ENCODE peak calls at places on chromosome 6, in five cellular contexts. O is astrocyte of the spinal cord; U is putamen; M is T-helper 17 cell; A is activated T-helper 2 cell treated with anti-CD3 and anti-CD28 coated beads, Interferon-gamma antibody, Interleukin-2, Interleukin-4, amounts not matched to agents 10 μg/mL and 5 μg/mL and 100 μg/mL, durations not matched to agents 14 hours and 24 hours and 36 hours. S is an unnamed sample.

GRCh38 chr6:141460743-141461484 is 671.8 kb upstream of the GJE1 start:
- DNase-seq in U (no peak), M (no peak), A (no peak), O (no peak), S (no peak)

GRCh38 chr6:26257272-26257671 is 107.7 kb upstream of the BTN3A2 start:
- DNase-seq in O (no peak), A (no peak), M (no peak), U (no peak), S (no peak)

GRCh38 chr6:30101939-30102700 is 10.8 kb downstream of the TRIM31 start:
- DNase-seq in O (peak; percentile 77), A (peak; percentile 62), U (peak; percentile 83), M (peak; percentile 63), S (peak; percentile 81)

GRCh38 chr6:68139130-68139529 is 496.0 kb upstream of the ADGRB3 start:
- DNase-seq in O (no peak), M (no peak), A (no peak), U (no peak), S (no peak)

GRCh38 chr6:44058617-44059358 is 68.5 kb downstream of the MRPL14 start:
- DNase-seq in O (peak; percentile 99), U (no peak), M (no peak), A (peak; percentile 20), S (peak; percentile 99)

GRCh38 chr6:128569737-128570438 is 49.5 kb upstream of the PTPRK start:
- DNase-seq in M (no peak), A (no peak), O (peak; percentile 81), U (no peak), S (peak; percentile 73)

GRCh38 chr6:106631356-106631755 is 2.0 kb downstream of the QRSL1 start:
- DNase-seq in U (no peak), A (no peak), M (no peak), O (no peak), S (peak; percentile 7)

GRCh38 chr6:79872986-79873385 is 74.4 kb downstream of the ELOVL4 start:
- DNase-seq in U (no peak), O (peak; percentile 31), A (no peak), M (no peak), S (peak; percentile 71)

GRCh38 chr6:167115054-167115453 is 7.8 kb upstream of the CCR6 start:
- DNase-seq in U (no peak), M (no peak), O (no peak), A (no peak), S (no peak)

GRCh38 chr6:10146723-10147451 is 268.0 kb downstream of the TFAP2A start:
- DNase-seq in A (no peak), U (peak; percentile 42), O (peak; percentile 9), M (no peak), S (peak; percentile 29)

GRCh38 chr6:74054190-74054589 is 358.2 kb downstream of the CD109 start:
- DNase-seq in O (no peak), U (no peak), M (no peak), A (no peak), S (no peak)

GRCh38 chr6:5103250-5103649 is 18.1 kb downstream of the PPP1R3G start:
- DNase-seq in M (no peak), A (no peak), O (peak; percentile 14), U (no peak), S (no peak)

GRCh38 chr6:159232751-159233150 is 63.6 kb downstream of the FNDC1 start:
- DNase-seq in O (no peak), A (no peak), M (no peak), U (no peak), S (no peak)

GRCh38 chr6:52724041-52724405 is 39.3 kb downstream of the GSTA2 start:
- DNase-seq in A (no peak), U (no peak), O (peak; percentile 41), M (no peak), S (peak; percentile 65)

GRCh38 chr6:43267619-43268347 is 24.5 kb downstream of the TTBK1 start:
- DNase-seq in O (no peak), M (no peak), U (no peak), A (no peak), S (no peak)

GRCh38 chr6:43825187-43826115 is 55.4 kb downstream of the VEGFA start:
- DNase-seq in A (no peak), M (no peak), U (no peak), O (no peak), S (no peak)

GRCh38 chr6:82363368-82364086 is at the start of gene TPBG:
- DNase-seq in U (peak; percentile 47), M (peak; percentile 14), O (peak; percentile 82), A (no peak), S (peak; percentile 60)

GRCh38 chr6:63440594-63440993 is 120.8 kb upstream of the LGSN start:
- DNase-seq in M (no peak), A (no peak), O (no peak), U (no peak), S (no peak)

GRCh38 chr6:2938004-2938631 is 33.2 kb downstream of the SERPINB6 start:
- DNase-seq in U (no peak), A (no peak), M (no peak), O (no peak), S (no peak)

GRCh38 chr6:116412270-116412669 is 41.5 kb downstream of the DSE start:
- DNase-seq in O (no peak), U (no peak), M (no peak), A (no peak), S (peak; percentile 45)

GRCh38 chr6:52381249-52381648 is 19.3 kb downstream of the PAQR8 start:
- DNase-seq in O (no peak), U (no peak), M (no peak), A (no peak), S (no peak)

GRCh38 chr6:6495851-6496250 is 92.7 kb upstream of the LY86 start:
- DNase-seq in U (no peak), O (no peak), A (no peak), M (no peak), S (no peak)

GRCh38 chr6:32785781-32786533 is 22.6 kb upstream of the HLA-DQB2 start:
- DNase-seq in A (no peak), U (peak; percentile 53), M (no peak), O (peak; percentile 52), S (peak; percentile 70)

GRCh38 chr6:169233181-169233580 is 20.5 kb downstream of the THBS2 start:
- DNase-seq in A (no peak), U (no peak), O (no peak), M (no peak), S (no peak)

GRCh38 chr6:169934699-169935347 is 183.4 kb downstream of the ERMARD start:
- DNase-seq in M (no peak), A (no peak), O (no peak), U (no peak), S (no peak)

GRCh38 chr6:79391511-79391910 is 145.7 kb downstream of the LCA5 start:
- DNase-seq in O (no peak), M (no peak), A (no peak), U (no peak), S (no peak)

GRCh38 chr6:19968201-19968600 is 131.0 kb downstream of the ID4 start:
- DNase-seq in O (no peak), M (no peak), U (no peak), A (no peak), S (no peak)

GRCh38 chr6:105432797-105433196 is 29.9 kb upstream of the PREP start:
- DNase-seq in A (no peak), U (no peak), O (peak; percentile 79), M (no peak), S (peak; percentile 91)

GRCh38 chr6:3318226-3318625 is 59.5 kb downstream of the PSMG4 start:
- DNase-seq in M (no peak), A (peak; percentile 17), O (no peak), U (no peak), S (no peak)

S was measured in fibroblast of pulmonary artery.